ENCODE peak calls at places on chromosome 14, in five cellular contexts. S, I, X, Q and K are unnamed samples.

GRCh38 chr14:34536951-34537676 is 2.4 kb downstream of the EAPP start:
- DNase-seq in I (no peak), Q (no peak), S (no peak), X (no peak), K (no peak)

GRCh38 chr14:95452890-95453712 is 63.3 kb downstream of the SYNE3 start:
- DNase-seq in Q (no peak), I (no peak), X (peak), S (no peak), K (no peak)

GRCh38 chr14:69687963-69688649 is 76.7 kb downstream of the SUSD6 start:
- DNase-seq in I (no peak), X (peak), S (no peak), Q (no peak), K (no peak)

GRCh38 chr14:93963692-93964091 is 12.7 kb downstream of the ASB2 start:
- DNase-seq in Q (no peak), X (no peak), S (no peak), I (no peak), K (no peak)

GRCh38 chr14:91872517-91873470 is 5.5 kb upstream of the TC2N start:
- DNase-seq in X (no peak), S (no peak), I (peak), Q (no peak), K (no peak)

GRCh38 chr14:56224179-56224578 is 106.0 kb downstream of the PELI2 start:
- DNase-seq in Q (no peak), S (no peak), X (no peak), I (no peak), K (no peak)

GRCh38 chr14:59422069-59422881 is 42.9 kb downstream of the GPR135 start:
- DNase-seq in Q (no peak), S (no peak), X (no peak), I (no peak), K (no peak)

GRCh38 chr14:45135181-45135580 is 549 bp upstream of the FANCM start:
- DNase-seq in Q (no peak), S (no peak), I (no peak), X (no peak), K (no peak)

GRCh38 chr14:77458249-77458950 is 507 bp downstream of the AHSA1 start:
- DNase-seq in Q (no peak), X (peak), I (peak), S (peak), K (no peak)

GRCh38 chr14:89813485-89814080 is 140.9 kb downstream of the EFCAB11 start:
- DNase-seq in X (no peak), Q (no peak), S (no peak), I (no peak), K (no peak)

GRCh38 chr14:55130194-55130550 is 1.1 kb downstream of the LGALS3 start:
- DNase-seq in I (peak), S (no peak), X (peak), Q (no peak), K (no peak)

GRCh38 chr14:70808023-70808401 is 1.3 kb downstream of the MAP3K9 start:
- DNase-seq in S (no peak), X (peak), Q (no peak), I (peak), K (no peak)

GRCh38 chr14:46399049-46399448 is 252.5 kb downstream of the RPL10L start:
- DNase-seq in X (no peak), S (no peak), I (no peak), Q (no peak), K (no peak)

GRCh38 chr14:35213143-35213788 is 78.9 kb upstream of the PSMA6 start:
- DNase-seq in X (peak), S (no peak), Q (no peak), I (no peak), K (no peak)

GRCh38 chr14:92696356-92696755 is 52.1 kb downstream of the LGMN start:
- DNase-seq in X (no peak), Q (no peak), I (no peak), S (no peak), K (no peak)

GRCh38 chr14:26820101-26820500 is 222.3 kb upstream of the NOVA1 start:
- DNase-seq in Q (no peak), X (no peak), S (no peak), I (no peak), K (no peak)

GRCh38 chr14:52299692-52300278 is 14.3 kb upstream of the PTGER2 start:
- DNase-seq in I (peak), S (peak), X (peak), Q (no peak), K (no peak)

GRCh38 chr14:33542338-33543290 is 408.3 kb downstream of the EGLN3 start:
- DNase-seq in S (no peak), I (no peak), Q (no peak), X (no peak), K (no peak)

GRCh38 chr14:32567543-32568384 is 238.7 kb downstream of the AKAP6 start:
- DNase-seq in Q (no peak), I (no peak), X (no peak), S (no peak), K (no peak)

GRCh38 chr14:55136241-55136640 is 7.2 kb downstream of the LGALS3 start:
- DNase-seq in I (no peak), Q (no peak), X (no peak), S (no peak), K (no peak)

GRCh38 chr14:55388160-55388559 is 23.5 kb downstream of the ATG14 start:
- DNase-seq in S (no peak), X (no peak), Q (no peak), I (no peak), K (no peak)

GRCh38 chr14:70886421-70887206 is 20.6 kb upstream of the PCNX1 start:
- DNase-seq in X (no peak), Q (no peak), S (peak), I (no peak), K (peak)

GRCh38 chr14:37655418-37655817 is 60.0 kb downstream of the TTC6 start:
- DNase-seq in I (no peak), X (peak), S (peak), Q (no peak), K (no peak)
- TF ChIP-seq HDAC2 in I (no peak), X (no peak), S (no peak), Q (no peak), K (no peak)

DNA sequence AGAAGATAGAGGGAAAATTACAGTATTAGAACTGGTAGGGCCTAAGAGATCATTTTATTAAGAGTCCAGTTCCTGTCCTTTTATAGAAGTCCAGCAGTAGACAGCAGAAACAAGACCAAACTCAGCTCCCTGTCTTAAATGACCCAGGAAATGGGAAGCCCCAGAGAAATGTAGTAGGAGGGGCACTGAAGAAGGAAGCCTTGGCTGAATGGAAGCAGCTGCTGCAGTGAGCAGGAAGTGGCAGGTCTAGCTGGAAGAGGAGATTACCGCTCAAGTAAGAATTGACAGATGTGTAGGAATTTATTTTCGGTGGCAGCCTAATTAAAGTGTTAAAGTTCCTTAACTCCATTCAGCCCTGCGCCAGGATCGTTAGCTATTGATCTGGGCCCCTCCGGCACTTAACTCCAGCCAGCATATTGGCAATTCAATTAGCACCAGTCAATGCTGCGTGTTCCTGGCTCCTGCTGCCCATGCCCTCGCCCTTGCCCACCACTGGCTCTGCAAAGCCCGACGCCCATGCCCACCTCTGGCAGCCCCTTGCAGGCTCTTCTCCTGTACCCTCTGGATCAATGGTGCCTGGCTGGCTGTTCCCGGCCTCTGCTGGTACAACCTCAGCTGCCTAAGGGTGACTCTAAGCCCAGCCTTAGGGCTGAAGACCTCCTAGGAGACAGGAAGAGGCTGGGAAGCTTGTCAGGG is 21.1 kb downstream of the ZFHX2 start:
- DNase-seq in S (no peak), Q (no peak), I (no peak), X (no peak), K (no peak)
- TF ChIP-seq HDAC2 in S (no peak), Q (no peak), I (no peak), X (no peak), K (no peak)

DNA sequence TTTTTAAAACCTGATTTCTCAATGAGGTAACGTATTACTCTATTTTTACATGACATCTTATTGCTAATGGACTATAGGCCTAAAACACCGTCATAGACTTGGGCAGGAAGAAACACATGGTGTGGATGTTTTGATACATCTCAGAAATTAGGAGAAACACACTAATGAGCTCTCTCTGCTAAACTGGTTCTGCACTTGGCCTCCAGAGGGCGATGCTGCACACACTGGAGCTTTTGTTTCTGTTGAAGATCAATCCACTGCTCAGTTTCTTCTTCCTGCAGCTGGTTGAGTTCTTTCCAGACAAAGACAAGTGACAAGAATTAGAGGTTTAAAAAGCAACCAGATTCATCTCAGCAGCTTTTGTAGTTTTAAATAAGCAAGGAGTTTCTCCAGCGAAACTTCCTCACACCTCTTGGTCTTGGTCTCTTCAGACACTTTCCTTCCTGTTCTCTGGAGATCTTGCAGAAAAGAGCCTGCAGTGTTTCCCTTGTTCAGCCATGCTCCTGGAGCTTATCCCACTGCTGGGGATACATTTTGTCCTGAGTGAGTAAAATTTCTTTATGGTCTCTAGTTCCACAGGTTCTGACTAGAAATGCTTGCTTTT is 178.5 kb upstream of the OR4E1 start:
- DNase-seq in Q (peak), I (no peak), X (peak), S (peak), K (no peak)
- TF ChIP-seq HDAC2 in Q (no peak), I (no peak), X (no peak), S (no peak), K (no peak)

DNA sequence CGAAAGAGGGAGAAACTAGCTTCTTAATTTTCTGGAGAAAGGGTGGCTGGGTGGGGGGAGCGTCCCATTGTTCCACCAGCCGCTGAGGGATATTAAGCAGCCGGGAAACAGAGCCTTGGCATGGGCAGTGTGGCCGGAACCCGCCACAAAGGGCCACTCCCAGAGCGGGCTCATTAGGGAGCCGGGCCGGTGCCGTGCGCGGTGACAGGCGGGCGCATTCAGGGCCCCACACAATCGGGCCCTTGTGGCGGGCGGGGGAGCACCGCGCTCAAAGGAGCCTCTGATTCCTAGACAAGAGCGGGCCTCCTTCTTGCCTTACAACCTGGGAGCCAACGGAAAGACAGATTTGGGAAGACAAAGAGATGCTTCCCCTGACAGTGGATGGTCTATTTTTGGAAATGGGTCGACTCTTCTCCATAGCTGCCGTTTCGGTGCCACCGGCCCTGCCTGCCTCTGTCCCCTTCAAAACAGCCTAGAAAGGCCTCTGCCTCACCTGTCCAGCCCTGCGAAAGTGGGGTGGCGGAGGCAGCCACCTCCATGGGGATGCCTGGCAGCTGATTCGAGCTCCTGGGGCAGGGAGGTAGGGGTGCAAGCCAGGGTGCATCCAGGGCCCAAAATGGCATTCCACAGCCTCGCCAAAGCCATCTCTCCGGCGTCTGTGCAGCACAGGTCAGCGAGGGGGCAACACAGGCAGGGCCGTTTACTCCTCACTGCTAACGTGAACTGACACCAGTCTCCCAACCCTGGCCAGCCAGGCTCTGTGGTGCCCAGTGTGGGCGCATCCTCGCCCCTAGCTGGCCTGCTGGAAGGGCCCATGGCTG is 10.9 kb downstream of the CCDC85C start:
- DNase-seq in X (no peak), S (no peak), Q (no peak), I (no peak), K (no peak)
- TF ChIP-seq HDAC2 in X (no peak), S (no peak), Q (no peak), I (no peak), K (no peak)

DNA sequence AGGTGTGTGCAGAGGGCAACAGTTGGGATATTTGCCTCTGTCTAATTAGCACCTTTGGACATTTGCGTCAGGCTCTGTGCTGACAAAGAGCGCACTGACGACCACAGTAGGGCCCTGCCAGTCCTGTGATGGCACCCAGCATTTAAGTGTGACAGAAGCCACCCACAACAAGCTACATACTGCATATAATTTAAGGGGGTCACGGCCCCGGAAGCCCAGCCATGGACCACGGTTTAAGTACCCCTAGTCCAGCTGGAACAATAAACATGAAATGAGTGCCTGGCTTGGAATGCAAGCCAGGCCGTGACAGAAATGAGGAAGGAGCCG is 16.8 kb upstream of the DYNC1H1 start:
- DNase-seq in Q (no peak), S (no peak), X (no peak), I (no peak), K (no peak)
- TF ChIP-seq HDAC2 in Q (no peak), S (no peak), X (no peak), I (no peak), K (no peak)

GRCh38 chr14:105041841-105042765 is 21.2 kb upstream of the CDCA4 start:
- DNase-seq in Q (no peak), X (no peak), I (no peak), S (peak), K (no peak)
- TF ChIP-seq HDAC2 in Q (no peak), X (no peak), I (no peak), S (no peak), K (no peak)

DNA sequence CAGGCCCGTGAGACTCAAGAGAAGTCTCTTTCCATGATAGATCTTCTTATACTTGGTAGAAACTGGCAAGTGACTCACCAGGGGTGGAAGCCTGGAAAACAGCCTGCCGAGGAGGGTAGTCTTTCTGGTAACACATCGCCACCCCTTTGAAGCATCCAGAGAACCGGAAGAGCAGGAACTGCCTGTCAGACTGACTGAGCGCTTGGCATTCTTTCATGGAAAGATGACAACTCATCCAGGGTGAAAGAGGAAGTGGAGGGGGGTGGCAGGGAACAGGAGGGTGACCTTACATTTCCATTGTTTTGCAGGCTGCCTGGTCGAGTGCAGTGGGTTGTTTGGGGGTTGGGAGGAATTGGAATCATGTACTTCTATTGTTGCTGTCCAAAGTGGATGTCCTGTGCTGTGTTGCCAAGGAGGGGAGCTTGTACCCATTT is 34.5 kb downstream of the PRKCH start:
- DNase-seq in Q (no peak), X (peak), I (peak), S (no peak), K (no peak)
- TF ChIP-seq HDAC2 in Q (peak), X (no peak), I (no peak), S (no peak), K (no peak)

DNA sequence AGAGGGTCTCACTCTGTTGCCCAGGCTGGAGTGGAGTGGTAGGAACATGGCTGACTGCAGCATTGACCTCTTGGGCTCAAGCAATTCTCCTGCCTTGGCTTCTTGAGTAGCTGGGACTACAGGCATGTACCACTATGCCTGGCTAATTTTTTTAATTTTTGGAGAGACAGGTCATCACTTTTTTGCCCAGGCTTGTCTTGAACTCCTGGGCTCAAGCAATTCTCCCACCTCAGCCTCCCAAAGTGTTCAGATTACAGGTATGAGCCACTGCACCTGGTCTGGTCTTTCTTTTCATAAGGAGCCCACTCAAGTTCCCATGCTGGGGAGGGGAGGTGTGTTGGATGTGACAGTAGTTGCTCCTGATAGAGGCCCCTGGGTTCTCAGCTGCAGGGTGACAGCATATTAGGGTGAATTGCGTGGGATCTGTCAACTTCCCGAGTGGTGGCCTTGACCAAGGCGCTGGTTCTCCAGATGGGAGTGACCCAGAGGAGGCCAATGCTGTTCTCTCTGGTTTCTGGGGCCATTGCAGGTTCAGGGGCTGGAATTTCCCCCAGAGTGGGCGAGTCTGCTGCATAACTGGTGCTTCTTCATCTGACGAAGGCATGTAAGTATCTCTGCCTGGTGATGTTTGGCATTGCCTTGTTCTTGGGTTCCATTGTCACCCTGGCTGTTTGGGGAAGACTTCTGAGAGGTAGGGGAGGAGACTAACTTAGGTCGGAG is 52.4 kb upstream of the ESRRB start:
- DNase-seq in I (no peak), S (no peak), X (no peak), Q (no peak), K (no peak)
- TF ChIP-seq HDAC2 in I (no peak), S (no peak), X (no peak), Q (no peak), K (no peak)